ENCODE peak calls at places on chromosomes 16 and 17, in eight cellular contexts. One of them, this sample, is unnamed.

GRCh38 chr16:49876716-49877129 is 20.8 kb upstream of the ZNF423 start:
- DNase-seq in endodermal cell: peak; percentile 97
- DNase-seq in foreskin fibroblast: peak; percentile 45
- DNase-seq in keratinocyte: no peak
- DNase-seq in stomach: peak; percentile 68
- DNase-seq in fibroblast of lung: no peak
- DNase-seq in fibroblast of pulmonary artery: peak; percentile 50
- DNase-seq in BJ: no peak
- DNase-seq in this sample: peak; percentile 53

GRCh38 chr17:17836818-17837379 is at the start of gene SREBF1:
- DNase-seq in fibroblast of lung: peak; percentile 53
- DNase-seq in keratinocyte: no peak
- DNase-seq in fibroblast of pulmonary artery: peak; percentile 44
- DNase-seq in stomach: peak; percentile 61
- DNase-seq in BJ: no peak
- DNase-seq in foreskin fibroblast: peak; percentile 86
- DNase-seq in endodermal cell: peak; percentile 90
- DNase-seq in this sample: peak; percentile 65

GRCh38 chr17:2899911-2900310 is 103.7 kb downstream of the RAP1GAP2 start:
- DNase-seq in fibroblast of pulmonary artery: no peak
- DNase-seq in keratinocyte: no peak
- DNase-seq in fibroblast of lung: no peak
- DNase-seq in foreskin fibroblast: no peak
- DNase-seq in BJ: no peak
- DNase-seq in endodermal cell: no peak
- DNase-seq in stomach: peak; percentile 67
- DNase-seq in this sample: no peak

GRCh38 chr16:57186630-57187507 is 740 bp downstream of the RSPRY1 start:
- DNase-seq in stomach: no peak
- DNase-seq in fibroblast of lung: no peak
- DNase-seq in keratinocyte: no peak
- DNase-seq in fibroblast of pulmonary artery: no peak
- DNase-seq in BJ: no peak
- DNase-seq in foreskin fibroblast: peak; percentile 70
- DNase-seq in endodermal cell: peak; percentile 71
- DNase-seq in this sample: no peak

GRCh38 chr17:49249292-49249794 is 18.8 kb upstream of the PHOSPHO1 start:
- DNase-seq in BJ: no peak
- DNase-seq in foreskin fibroblast: peak; percentile 52
- DNase-seq in fibroblast of pulmonary artery: peak; percentile 41
- DNase-seq in stomach: no peak
- DNase-seq in keratinocyte: no peak
- DNase-seq in fibroblast of lung: peak; percentile 40
- DNase-seq in endodermal cell: no peak
- DNase-seq in this sample: peak; percentile 50

GRCh38 chr17:46028969-46029565 is 30.0 kb downstream of the STH start:
- DNase-seq in fibroblast of lung: no peak
- DNase-seq in foreskin fibroblast: no peak
- DNase-seq in fibroblast of pulmonary artery: no peak
- DNase-seq in BJ: no peak
- DNase-seq in endodermal cell: no peak
- DNase-seq in keratinocyte: no peak
- DNase-seq in stomach: no peak
- DNase-seq in this sample: no peak

GRCh38 chr16:84082835-84083569 is 33.7 kb downstream of the MBTPS1 start:
- DNase-seq in endodermal cell: no peak
- DNase-seq in fibroblast of lung: no peak
- DNase-seq in stomach: no peak
- DNase-seq in foreskin fibroblast: no peak
- DNase-seq in fibroblast of pulmonary artery: no peak
- DNase-seq in keratinocyte: no peak
- DNase-seq in BJ: no peak
- DNase-seq in this sample: no peak

GRCh38 chr17:30961213-30962188 is 9.3 kb upstream of the RNF135 start:
- DNase-seq in endodermal cell: peak; percentile 49
- DNase-seq in fibroblast of pulmonary artery: peak; percentile 40
- DNase-seq in fibroblast of lung: peak; percentile 34
- DNase-seq in keratinocyte: no peak
- DNase-seq in stomach: peak; percentile 24
- DNase-seq in foreskin fibroblast: no peak
- DNase-seq in BJ: no peak
- DNase-seq in this sample: no peak

GRCh38 chr17:78885956-78886355 is 17.0 kb downstream of the CEP295NL start:
- DNase-seq in stomach: no peak
- DNase-seq in BJ: no peak
- DNase-seq in keratinocyte: no peak
- DNase-seq in foreskin fibroblast: no peak
- DNase-seq in fibroblast of lung: no peak
- DNase-seq in endodermal cell: no peak
- DNase-seq in fibroblast of pulmonary artery: no peak
- DNase-seq in this sample: no peak

GRCh38 chr17:42363767-42364585 is 24.3 kb downstream of the STAT3 start:
- DNase-seq in fibroblast of pulmonary artery: peak; percentile 75
- DNase-seq in foreskin fibroblast: peak; percentile 50
- DNase-seq in stomach: no peak
- DNase-seq in BJ: no peak
- DNase-seq in endodermal cell: no peak
- DNase-seq in fibroblast of lung: peak; percentile 91
- DNase-seq in keratinocyte: no peak
- DNase-seq in this sample: peak; percentile 90

GRCh38 chr17:7241783-7242716 is at the start of gene GABARAP:
- DNase-seq in keratinocyte: no peak
- DNase-seq in stomach: peak; percentile 96
- DNase-seq in foreskin fibroblast: peak; percentile 96
- DNase-seq in fibroblast of lung: peak; percentile 88
- DNase-seq in fibroblast of pulmonary artery: peak; percentile 95
- DNase-seq in BJ: no peak
- DNase-seq in endodermal cell: peak; percentile 98
- DNase-seq in this sample: peak; percentile 93

GRCh38 chr16:10009691-10010090 is 172.5 kb downstream of the GRIN2A start:
- DNase-seq in BJ: no peak
- DNase-seq in keratinocyte: no peak
- DNase-seq in foreskin fibroblast: no peak
- DNase-seq in stomach: no peak
- DNase-seq in endodermal cell: no peak
- DNase-seq in fibroblast of pulmonary artery: no peak
- DNase-seq in fibroblast of lung: no peak
- DNase-seq in this sample: no peak

GRCh38 chr17:62675260-62675659 is 47.8 kb downstream of the MRC2 start:
- DNase-seq in foreskin fibroblast: no peak
- DNase-seq in BJ: no peak
- DNase-seq in fibroblast of lung: peak; percentile 59
- DNase-seq in endodermal cell: no peak
- DNase-seq in stomach: no peak
- DNase-seq in fibroblast of pulmonary artery: no peak
- DNase-seq in keratinocyte: no peak
- DNase-seq in this sample: no peak

GRCh38 chr16:56255904-56256303 is 64.6 kb downstream of the GNAO1 start:
- DNase-seq in fibroblast of lung: no peak
- DNase-seq in foreskin fibroblast: no peak
- DNase-seq in stomach: no peak
- DNase-seq in endodermal cell: no peak
- DNase-seq in fibroblast of pulmonary artery: no peak
- DNase-seq in keratinocyte: no peak
- DNase-seq in BJ: no peak
- DNase-seq in this sample: no peak

GRCh38 chr16:8858994-8859912 is 9.6 kb downstream of the CARHSP1 start:
- DNase-seq in foreskin fibroblast: peak; percentile 2
- DNase-seq in fibroblast of pulmonary artery: no peak
- DNase-seq in fibroblast of lung: no peak
- DNase-seq in endodermal cell: no peak
- DNase-seq in stomach: no peak
- DNase-seq in keratinocyte: no peak
- DNase-seq in BJ: no peak
- DNase-seq in this sample: no peak

GRCh38 chr16:88619859-88620655 is 18.3 kb upstream of the IL17C start:
- DNase-seq in foreskin fibroblast: no peak
- DNase-seq in fibroblast of lung: peak; percentile 57
- DNase-seq in BJ: no peak
- DNase-seq in fibroblast of pulmonary artery: no peak
- DNase-seq in keratinocyte: no peak
- DNase-seq in stomach: no peak
- DNase-seq in endodermal cell: no peak
- DNase-seq in this sample: peak; percentile 84

GRCh38 chr17:8234361-8235270 is 13.2 kb downstream of the CTC1 start:
- DNase-seq in foreskin fibroblast: no peak
- DNase-seq in stomach: no peak
- DNase-seq in fibroblast of pulmonary artery: no peak
- DNase-seq in BJ: no peak
- DNase-seq in keratinocyte: no peak
- DNase-seq in fibroblast of lung: no peak
- DNase-seq in endodermal cell: no peak
- DNase-seq in this sample: no peak

GRCh38 chr16:48609453-48610023 is 442 bp downstream of the N4BP1 start:
- DNase-seq in endodermal cell: no peak
- DNase-seq in keratinocyte: no peak
- DNase-seq in fibroblast of lung: peak; percentile 54
- DNase-seq in BJ: no peak
- DNase-seq in fibroblast of pulmonary artery: peak; percentile 60
- DNase-seq in foreskin fibroblast: peak; percentile 68
- DNase-seq in stomach: peak; percentile 70
- DNase-seq in this sample: peak; percentile 51

DNA sequence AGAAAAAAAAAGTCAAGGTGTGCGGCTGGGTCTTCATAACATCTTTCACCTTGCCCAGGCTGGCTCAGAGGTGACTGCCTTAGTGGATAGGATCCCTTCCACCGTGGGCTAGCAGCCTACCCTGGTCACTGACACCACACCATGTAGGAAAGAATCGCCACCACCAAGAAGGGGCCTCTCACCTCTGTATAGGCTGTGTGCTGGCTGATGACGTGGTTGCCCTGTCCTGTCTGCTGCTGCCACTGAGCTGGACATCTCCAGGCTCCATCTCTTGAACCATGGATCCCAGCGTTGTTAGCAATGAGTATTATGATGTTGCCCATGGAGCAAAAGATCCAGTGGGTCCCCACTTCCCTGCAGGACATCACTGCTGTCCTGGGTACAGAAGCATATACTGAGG is at the start of gene GPR142:
- DNase-seq in stomach: no peak
- DNase-seq in BJ: no peak
- DNase-seq in foreskin fibroblast: no peak
- DNase-seq in fibroblast of lung: no peak
- DNase-seq in endodermal cell: no peak
- DNase-seq in keratinocyte: no peak
- DNase-seq in fibroblast of pulmonary artery: no peak
- DNase-seq in this sample: no peak
- H3K4me3 ChIP-seq in stomach: no peak within 1 kb of the TSS
- H3K4me3 ChIP-seq in BJ: no peak within 1 kb of the TSS
- H3K4me3 ChIP-seq in foreskin fibroblast: no peak within 1 kb of the TSS
- H3K4me3 ChIP-seq in fibroblast of lung: no peak within 1 kb of the TSS
- H3K4me3 ChIP-seq in endodermal cell: no peak within 1 kb of the TSS
- H3K4me3 ChIP-seq in keratinocyte: no peak within 1 kb of the TSS
- H3K4me3 ChIP-seq in fibroblast of pulmonary artery: no peak within 1 kb of the TSS
- H3K4me3 ChIP-seq in this sample: no peak within 1 kb of the TSS

GRCh38 chr17:28368915-28369683 is 1.0 kb downstream of the VTN start:
- DNase-seq in stomach: no peak
- DNase-seq in fibroblast of pulmonary artery: no peak
- DNase-seq in BJ: no peak
- DNase-seq in endodermal cell: no peak
- DNase-seq in fibroblast of lung: no peak
- DNase-seq in keratinocyte: no peak
- DNase-seq in foreskin fibroblast: no peak
- DNase-seq in this sample: no peak

GRCh38 chr17:28369684-28370034 is 448 bp downstream of the VTN start:
- DNase-seq in stomach: no peak
- DNase-seq in fibroblast of lung: no peak
- DNase-seq in foreskin fibroblast: no peak
- DNase-seq in keratinocyte: no peak
- DNase-seq in BJ: no peak
- DNase-seq in fibroblast of pulmonary artery: no peak
- DNase-seq in endodermal cell: no peak
- DNase-seq in this sample: no peak

GRCh38 chr17:28370035-28370743 is at the start of gene VTN:
- DNase-seq in fibroblast of lung: peak; percentile 26
- DNase-seq in fibroblast of pulmonary artery: peak; percentile 70
- DNase-seq in BJ: no peak
- DNase-seq in keratinocyte: no peak
- DNase-seq in foreskin fibroblast: peak; percentile 63
- DNase-seq in stomach: peak; percentile 47
- DNase-seq in endodermal cell: peak; percentile 96
- DNase-seq in this sample: peak; percentile 26

GRCh38 chr17:28371245-28372202 is at the start of gene SARM1:
- DNase-seq in BJ: peak; percentile 62
- DNase-seq in keratinocyte: no peak
- DNase-seq in fibroblast of lung: peak; percentile 90
- DNase-seq in fibroblast of pulmonary artery: peak; percentile 85
- DNase-seq in stomach: peak; percentile 65
- DNase-seq in foreskin fibroblast: peak; percentile 95
- DNase-seq in endodermal cell: peak; percentile 100
- DNase-seq in this sample: peak; percentile 79

DNA sequence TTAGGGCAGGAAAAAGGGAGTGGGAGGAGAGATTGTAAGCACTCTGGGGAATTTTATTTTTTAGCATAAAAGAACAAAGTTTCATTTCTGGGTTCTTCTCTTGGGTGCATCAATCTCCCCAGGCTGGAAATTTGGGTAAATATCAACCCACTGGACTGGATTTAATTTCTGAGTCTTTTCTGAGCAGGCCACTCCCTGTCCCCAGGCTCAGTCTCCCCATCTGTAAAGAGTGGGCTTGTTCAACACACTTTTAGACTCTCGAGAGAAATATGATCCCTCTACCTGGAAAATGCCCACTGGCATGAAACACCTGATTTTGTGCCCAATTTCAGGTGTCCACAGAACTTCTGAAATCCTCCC is 617 bp upstream of the VTN start:
- DNase-seq in endodermal cell: no peak
- DNase-seq in foreskin fibroblast: no peak
- DNase-seq in fibroblast of lung: no peak
- DNase-seq in stomach: no peak
- DNase-seq in keratinocyte: no peak
- DNase-seq in BJ: no peak
- DNase-seq in fibroblast of pulmonary artery: no peak
- DNase-seq in this sample: no peak
- H3K4me3 ChIP-seq in endodermal cell: peak overlapping the region; percentile 65
- H3K4me3 ChIP-seq in foreskin fibroblast: peak overlapping the region; percentile 70
- H3K4me3 ChIP-seq in fibroblast of lung: peak overlapping the region; percentile 72
- H3K4me3 ChIP-seq in stomach: no peak overlapping the region
- H3K4me3 ChIP-seq in keratinocyte: no peak overlapping the region
- H3K4me3 ChIP-seq in BJ: no peak overlapping the region
- H3K4me3 ChIP-seq in fibroblast of pulmonary artery: peak overlapping the region; percentile 60
- H3K4me3 ChIP-seq in this sample: no peak overlapping the region

GRCh38 chr16:27373312-27373711 is 28.7 kb upstream of the IL21R start:
- DNase-seq in keratinocyte: no peak
- DNase-seq in stomach: no peak
- DNase-seq in fibroblast of pulmonary artery: no peak
- DNase-seq in fibroblast of lung: no peak
- DNase-seq in foreskin fibroblast: no peak
- DNase-seq in BJ: no peak
- DNase-seq in endodermal cell: peak; percentile 15
- DNase-seq in this sample: no peak
- H3K4me3 ChIP-seq in keratinocyte: no peak overlapping the region
- H3K4me3 ChIP-seq in stomach: no peak overlapping the region
- H3K4me3 ChIP-seq in fibroblast of pulmonary artery: no peak overlapping the region
- H3K4me3 ChIP-seq in fibroblast of lung: no peak overlapping the region
- H3K4me3 ChIP-seq in foreskin fibroblast: no peak overlapping the region
- H3K4me3 ChIP-seq in BJ: no peak overlapping the region
- H3K4me3 ChIP-seq in endodermal cell: no peak overlapping the region
- H3K4me3 ChIP-seq in this sample: no peak overlapping the region

DNA sequence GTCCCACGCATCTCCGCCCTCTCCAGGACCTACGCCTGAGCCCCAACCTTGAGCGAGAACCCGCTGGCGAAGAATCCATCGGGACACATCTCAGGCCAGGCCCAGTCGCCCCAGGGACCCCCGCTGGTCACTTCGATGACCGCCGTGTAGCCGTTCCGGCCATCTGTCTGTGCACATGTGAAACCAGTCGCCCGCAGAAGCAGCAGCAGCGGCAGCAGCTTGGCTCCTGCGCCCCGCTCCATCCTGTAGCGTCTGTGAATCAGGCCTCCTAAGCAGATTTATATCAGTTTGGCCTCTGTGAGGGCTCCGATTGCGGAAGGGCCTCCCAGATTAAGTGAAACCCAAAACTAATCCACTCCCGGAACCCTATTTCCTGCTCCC is at the start of gene VMO1:
- DNase-seq in BJ: no peak
- DNase-seq in foreskin fibroblast: peak; percentile 76
- DNase-seq in fibroblast of lung: no peak
- DNase-seq in stomach: no peak
- DNase-seq in endodermal cell: peak; percentile 77
- DNase-seq in keratinocyte: no peak
- DNase-seq in fibroblast of pulmonary artery: no peak
- DNase-seq in this sample: no peak
- H3K4me3 ChIP-seq in BJ: no peak within 1 kb of the TSS
- H3K4me3 ChIP-seq in foreskin fibroblast: peak within 1 kb of the TSS; percentile 19
- H3K4me3 ChIP-seq in fibroblast of lung: peak within 1 kb of the TSS; percentile 33
- H3K4me3 ChIP-seq in stomach: peak within 1 kb of the TSS; percentile 33
- H3K4me3 ChIP-seq in endodermal cell: no peak within 1 kb of the TSS
- H3K4me3 ChIP-seq in keratinocyte: no peak within 1 kb of the TSS
- H3K4me3 ChIP-seq in fibroblast of pulmonary artery: peak within 1 kb of the TSS; percentile 14
- H3K4me3 ChIP-seq in this sample: peak within 1 kb of the TSS; percentile 12

This sample was measured in choroid plexus epithelial cell.